ENCODE peak calls at places on chromosomes 11 and 22, in ten cellular contexts. C, W, O, N, T, M, Z, A, B and P are unnamed samples.

GRCh38 chr11:120337133-120337895 is 1.1 kb downstream of the ARHGEF12 start:
- DNase-seq in Z (peak; percentile 19), C (peak; percentile 33), B (peak; percentile 64), M (peak; percentile 41), T (peak; percentile 56), O (peak; percentile 35), N (peak; percentile 25), W (peak; percentile 44), A (peak; percentile 80), P (peak; percentile 39)

GRCh38 chr22:40482391-40482790 is 112.0 kb downstream of the SGSM3 start:
- DNase-seq in B (no peak), M (peak; percentile 12), A (no peak), O (peak; percentile 22), T (no peak), C (no peak), N (no peak), W (no peak), Z (no peak), P (no peak)

GRCh38 chr11:96199563-96200025 is 143.4 kb downstream of the MAML2 start:
- DNase-seq in C (no peak), W (no peak), O (no peak), B (no peak), T (no peak), Z (no peak), N (no peak), A (no peak), M (peak; percentile 95), P (peak; percentile 19)

GRCh38 chr11:116114198-116114651 is 610.0 kb upstream of the CADM1 start:
- DNase-seq in Z (no peak), C (no peak), W (no peak), O (no peak), T (no peak), N (no peak), A (peak; percentile 1), B (no peak), M (no peak), P (no peak)

GRCh38 chr22:47836957-47837356 is 1074.5 kb downstream of the TBC1D22A start:
- DNase-seq in T (no peak), O (no peak), A (peak; percentile 43), Z (no peak), C (no peak), N (no peak), B (no peak), W (no peak), M (peak; percentile 80), P (no peak)

GRCh38 chr11:92340839-92341238 is 116.2 kb downstream of the FAT3 start:
- DNase-seq in O (peak; percentile 20), M (peak; percentile 25), C (no peak), B (peak; percentile 22), N (peak; percentile 12), A (no peak), Z (no peak), T (peak; percentile 43), W (no peak), P (peak; percentile 62)

GRCh38 chr22:32788884-32789624 is 12.5 kb upstream of the TIMP3 start:
- DNase-seq in C (no peak), W (no peak), O (no peak), T (peak; percentile 36), A (no peak), M (no peak), B (no peak), Z (no peak), N (no peak), P (no peak)

GRCh38 chr11:14644396-14645246 is 1.0 kb downstream of the PDE3B start:
- DNase-seq in T (peak; percentile 61), O (peak; percentile 16), A (no peak), B (peak; percentile 52), W (peak; percentile 30), M (no peak), Z (peak; percentile 32), N (peak; percentile 73), C (peak; percentile 18), P (peak; percentile 28)

GRCh38 chr11:108895579-108896480 is 231.0 kb downstream of the DDX10 start:
- DNase-seq in W (no peak), M (peak; percentile 95), O (peak; percentile 49), B (no peak), N (no peak), A (no peak), C (no peak), T (no peak), Z (no peak), P (no peak)

GRCh38 chr11:118162846-118163245 is 10.2 kb upstream of the SCN4B start:
- DNase-seq in C (no peak), A (no peak), W (no peak), T (no peak), Z (no peak), N (no peak), M (no peak), B (no peak), O (no peak), P (no peak)

GRCh38 chr11:94511932-94512781 is at the start of gene C11orf97:
- DNase-seq in N (peak; percentile 82), C (peak; percentile 45), A (peak; percentile 75), T (peak; percentile 81), B (peak; percentile 63), O (peak; percentile 28), M (peak; percentile 76), Z (peak; percentile 32), W (peak; percentile 61), P (no peak)

GRCh38 chr11:29093416-29093815 is 923.4 kb downstream of the KCNA4 start:
- DNase-seq in W (no peak), A (no peak), M (peak; percentile 69), O (no peak), T (no peak), Z (no peak), N (no peak), B (no peak), C (no peak), P (no peak)

GRCh38 chr11:124762624-124763155 is 600 bp upstream of the ESAM start:
- DNase-seq in W (peak; percentile 29), T (peak; percentile 36), C (no peak), N (peak; percentile 79), M (peak; percentile 37), Z (no peak), A (no peak), O (no peak), B (peak; percentile 56), P (peak; percentile 14)

GRCh38 chr22:21933899-21934298 is 18.7 kb downstream of the PPM1F start:
- DNase-seq in W (no peak), T (no peak), N (no peak), B (no peak), M (no peak), Z (no peak), C (no peak), A (no peak), O (no peak), P (no peak)

GRCh38 chr22:21929253-21929652 is 23.4 kb downstream of the PPM1F start:
- DNase-seq in A (no peak), W (no peak), T (no peak), N (no peak), B (no peak), O (no peak), C (no peak), M (no peak), Z (no peak), P (no peak)

GRCh38 chr22:21931056-21931455 is 21.6 kb downstream of the PPM1F start:
- DNase-seq in B (no peak), W (no peak), Z (no peak), N (no peak), T (no peak), M (no peak), A (no peak), C (no peak), O (no peak), P (no peak)

GRCh38 chr22:21933413-21933812 is 19.2 kb downstream of the PPM1F start:
- DNase-seq in A (no peak), C (no peak), B (no peak), W (no peak), O (no peak), M (no peak), T (no peak), Z (no peak), N (no peak), P (no peak)

GRCh38 chr22:21932347-21932746 is 20.3 kb downstream of the PPM1F start:
- DNase-seq in A (no peak), W (no peak), N (no peak), C (no peak), T (no peak), Z (no peak), O (no peak), B (no peak), M (no peak), P (no peak)
- H3K36me3 ChIP-seq in A (no peaks in the 10 kb centered on the region), W (peaks cover 77% of the 10 kb centered on the region), N (peaks cover 60% of the 10 kb centered on the region), C (no peaks in the 10 kb centered on the region), T (no peaks in the 10 kb centered on the region), Z (no peaks in the 10 kb centered on the region), O (peaks cover 27% of the 10 kb centered on the region), B (no peaks in the 10 kb centered on the region), M (peaks cover 22% of the 10 kb centered on the region), P (peaks cover 37% of the 10 kb centered on the region)

DNA sequence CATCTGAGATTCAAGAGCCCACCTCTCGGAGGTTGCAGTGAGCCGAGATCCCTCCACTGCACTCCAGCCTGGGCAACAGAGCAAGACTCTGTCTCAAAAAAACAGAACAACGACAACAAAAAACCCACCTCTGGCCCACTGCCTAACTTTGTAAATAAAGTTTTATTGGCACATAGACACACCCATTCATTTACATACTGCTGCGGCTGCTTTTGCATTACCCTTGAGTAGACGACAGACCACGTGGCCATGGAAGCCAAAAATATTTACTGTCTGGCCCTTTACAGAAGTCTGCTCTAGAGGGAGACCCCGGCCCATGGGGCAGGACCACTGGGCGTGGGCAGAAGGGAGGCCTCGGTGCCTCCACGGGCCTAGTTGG is 47.0 kb downstream of the GRAMD4 start:
- DNase-seq in C (no peak), B (no peak), M (no peak), A (no peak), Z (no peak), W (no peak), N (no peak), T (no peak), O (no peak), P (no peak)
- H3K36me3 ChIP-seq in C (no peaks in the 10 kb centered on the region), B (no peaks in the 10 kb centered on the region), M (no peaks in the 10 kb centered on the region), A (no peaks in the 10 kb centered on the region), Z (no peaks in the 10 kb centered on the region), W (peaks cover 86% of the 10 kb centered on the region), N (peaks cover 19% of the 10 kb centered on the region), T (no peaks in the 10 kb centered on the region), O (peaks cover 3% of the 10 kb centered on the region), P (no peaks in the 10 kb centered on the region)

DNA sequence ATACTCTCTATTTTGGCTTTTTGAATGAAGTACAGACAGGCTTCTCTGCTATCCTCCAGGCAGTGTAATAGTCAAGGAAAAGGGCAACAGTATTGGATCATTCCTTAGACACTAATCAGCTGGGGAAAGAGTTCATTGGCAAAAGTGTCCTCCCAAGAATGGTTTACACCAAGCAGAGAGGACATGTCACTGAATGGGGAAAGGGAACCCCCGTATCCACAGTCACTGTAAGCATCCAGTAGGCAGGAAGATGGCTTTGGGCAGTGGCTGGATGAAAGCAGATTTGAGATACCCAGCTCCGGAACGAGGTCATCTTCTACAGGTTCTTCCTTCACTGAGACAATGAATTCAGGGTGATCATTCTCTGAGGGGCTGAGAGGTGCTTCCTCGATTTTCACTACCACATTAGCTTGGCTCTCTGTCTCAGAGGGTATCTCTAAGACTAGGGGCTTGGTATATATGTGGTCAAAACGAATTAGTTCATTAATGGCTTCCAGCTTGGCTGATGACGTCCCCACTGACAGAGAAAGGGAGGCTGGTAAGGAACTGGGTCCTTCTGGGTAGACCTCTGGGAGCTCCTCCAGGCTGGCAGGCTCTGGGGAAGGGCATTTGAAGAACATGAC is 5.2 kb downstream of the XBP1 start:
- DNase-seq in Z (no peak), T (peak; percentile 45), M (no peak), O (no peak), W (no peak), B (no peak), N (no peak), A (peak; percentile 41), C (no peak), P (no peak)
- H3K36me3 ChIP-seq in Z (no peaks in the 10 kb centered on the region), T (peaks cover 32% of the 10 kb centered on the region), M (peaks cover 47% of the 10 kb centered on the region), O (peaks cover 41% of the 10 kb centered on the region), W (peaks cover 70% of the 10 kb centered on the region), B (peaks cover 20% of the 10 kb centered on the region), N (peaks cover 41% of the 10 kb centered on the region), A (no peaks in the 10 kb centered on the region), C (peaks cover 20% of the 10 kb centered on the region), P (peaks cover 65% of the 10 kb centered on the region)

GRCh38 chr11:33417121-33417520 is 159.9 kb downstream of the HIPK3 start:
- DNase-seq in W (no peak), Z (no peak), N (no peak), A (no peak), T (no peak), O (no peak), M (no peak), B (no peak), C (no peak), P (no peak)
- H3K36me3 ChIP-seq in W (no peaks in the 10 kb centered on the region), Z (no peaks in the 10 kb centered on the region), N (no peaks in the 10 kb centered on the region), A (no peaks in the 10 kb centered on the region), T (no peaks in the 10 kb centered on the region), O (no peaks in the 10 kb centered on the region), M (no peaks in the 10 kb centered on the region), B (no peaks in the 10 kb centered on the region), C (no peaks in the 10 kb centered on the region), P (no peaks in the 10 kb centered on the region)